ENCODE peak calls at places on chromosomes 5 and 9, in six cellular contexts. G, H, E, D, J and F are unnamed samples.

GRCh38 chr9:81461196-81461595 is 228.2 kb downstream of the TLE1 start:
- DNase-seq in D (no peak), G (no peak), J (no peak), H (no peak), E (no peak), F (no peak)

GRCh38 chr5:109388407-109388806 is 21.4 kb downstream of the PJA2 start:
- DNase-seq in D (no peak), G (no peak), J (no peak), H (no peak), E (no peak), F (no peak)

GRCh38 chr5:99675974-99676373 is 747.2 kb upstream of the CHD1 start:
- DNase-seq in J (no peak), E (no peak), G (no peak), H (no peak), D (no peak), F (no peak)

GRCh38 chr9:129458155-129458661 is 162.7 kb downstream of the C9orf50 start:
- DNase-seq in H (no peak), J (no peak), E (no peak), G (no peak), D (peak), F (no peak)

GRCh38 chr5:92378961-92379611 is 996.0 kb upstream of the ARRDC3 start:
- DNase-seq in J (peak), E (no peak), H (no peak), D (no peak), G (peak), F (no peak)

GRCh38 chr5:57804007-57804444 is 321.4 kb upstream of the ACTBL2 start:
- DNase-seq in J (no peak), G (no peak), H (no peak), E (no peak), D (no peak), F (no peak)

GRCh38 chr5:171337207-171337562 is 28.1 kb downstream of the TLX3 start:
- DNase-seq in H (no peak), D (no peak), G (no peak), J (no peak), E (no peak), F (no peak)

GRCh38 chr5:179864686-179865085 is 6.1 kb upstream of the MRNIP start:
- DNase-seq in D (peak), G (no peak), J (peak), E (no peak), H (no peak), F (no peak)

GRCh38 chr5:147818290-147818689 is 13.2 kb downstream of the SPINK1 start:
- DNase-seq in H (no peak), J (no peak), E (no peak), G (no peak), D (no peak), F (no peak)

GRCh38 chr5:90134892-90135291 is 274.7 kb downstream of the CETN3 start:
- DNase-seq in G (peak), H (no peak), E (peak), D (no peak), J (peak), F (no peak)

GRCh38 chr9:68555416-68555815 is 14.7 kb upstream of the TMEM252 start:
- DNase-seq in J (no peak), D (no peak), G (no peak), E (no peak), H (no peak), F (no peak)

GRCh38 chr9:8858250-8859161 is 1058.9 kb upstream of the DMAC1 start:
- DNase-seq in H (no peak), D (no peak), J (peak), G (no peak), E (no peak), F (no peak)

GRCh38 chr9:126397056-126397455 is 70.4 kb downstream of the MVB12B start:
- DNase-seq in G (no peak), D (peak), E (no peak), J (no peak), H (peak), F (no peak)

GRCh38 chr5:36491860-36492259 is 114.5 kb upstream of the SLC1A3 start:
- DNase-seq in H (no peak), E (no peak), G (no peak), J (no peak), D (no peak), F (no peak)

GRCh38 chr9:129640871-129641750 is 840 bp downstream of the ASB6 start:
- DNase-seq in D (no peak), G (no peak), J (no peak), H (no peak), E (peak), F (no peak)

GRCh38 chr9:70232476-70232875 is 26.3 kb upstream of the SMC5 start:
- DNase-seq in E (no peak), H (no peak), G (no peak), J (no peak), D (no peak), F (no peak)

GRCh38 chr9:70229026-70229425 is 29.8 kb upstream of the SMC5 start:
- DNase-seq in G (no peak), E (no peak), D (no peak), J (no peak), H (no peak), F (no peak)

GRCh38 chr9:70228098-70228497 is 30.7 kb upstream of the SMC5 start:
- DNase-seq in G (no peak), H (no peak), E (no peak), J (no peak), D (no peak), F (no peak)

DNA sequence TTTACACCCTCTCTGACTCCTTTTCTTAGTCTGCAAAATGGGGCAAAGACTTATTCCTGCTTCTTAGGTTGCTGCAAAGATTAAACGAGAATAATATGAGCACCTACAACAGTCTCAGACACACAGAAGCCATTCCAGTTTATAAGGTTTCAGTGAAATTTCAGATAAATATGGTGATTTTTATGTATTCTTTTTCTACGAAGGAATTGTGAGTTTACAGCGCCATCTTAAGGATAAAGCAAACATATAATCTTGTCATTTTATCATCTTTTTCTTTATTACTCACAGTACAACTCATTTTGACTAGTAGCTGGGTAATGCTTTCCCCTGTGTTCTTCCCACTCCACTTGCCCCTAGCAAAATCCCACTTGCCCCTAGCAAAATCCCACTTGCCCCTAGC is 29.2 kb upstream of the SMC5 start:
- DNase-seq in D (no peak), G (peak), E (no peak), J (no peak), H (no peak), F (no peak)
- TF ChIP-seq CTCF in D (no peak), G (peak), E (no peak), J (no peak), H (peak), F (peak)

DNA sequence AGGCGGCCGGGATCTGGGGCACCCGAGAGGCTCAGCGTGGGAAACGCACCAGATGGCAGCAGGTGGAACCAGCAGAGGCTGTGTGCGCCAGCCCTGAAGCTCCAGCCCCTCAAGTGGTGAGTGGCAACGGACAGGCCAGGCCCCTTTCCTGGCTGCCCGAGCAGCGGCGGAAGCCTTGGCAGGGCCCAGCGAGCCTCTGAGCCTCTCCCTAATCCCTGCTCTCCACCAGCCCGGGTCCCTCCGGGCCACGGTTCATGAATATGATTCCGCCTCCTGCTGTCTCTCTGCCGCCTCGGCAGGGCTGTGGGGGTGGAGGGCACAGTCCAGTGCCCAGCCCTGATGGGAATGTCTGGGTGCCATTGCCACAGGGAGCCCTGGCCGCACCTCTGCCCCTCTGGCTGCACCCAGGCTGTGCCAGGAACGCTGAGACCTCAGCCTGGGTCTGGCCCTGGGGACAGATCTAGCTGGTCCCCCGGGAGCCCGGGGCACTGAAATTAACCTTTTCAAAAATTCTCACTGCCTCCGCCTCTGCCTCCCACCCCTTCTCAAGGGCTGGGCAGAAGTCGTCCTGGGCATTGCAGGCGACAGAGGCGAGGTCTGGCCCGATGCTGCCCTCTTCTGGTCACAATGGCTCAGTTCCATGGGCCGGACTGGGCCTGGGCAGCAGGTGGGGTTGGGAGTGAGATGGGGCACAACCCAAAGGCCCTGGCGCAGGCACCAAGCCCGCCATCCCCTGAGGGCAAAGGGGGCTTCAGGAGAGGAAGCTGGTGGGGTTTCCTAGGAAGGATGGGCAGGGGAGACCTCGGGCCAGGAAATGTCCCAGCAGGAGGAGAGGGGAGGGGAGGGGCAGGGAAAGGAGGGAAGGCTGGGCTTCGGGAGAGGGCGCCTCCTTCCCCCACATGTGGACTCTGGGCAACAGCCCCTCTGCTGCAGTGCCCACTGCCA is 20.3 kb downstream of the CCDC187 start:
- DNase-seq in G (peak), J (peak), D (peak), H (peak), E (peak), F (peak)
- TF ChIP-seq CTCF in G (peak), J (peak), D (peak), H (peak), E (peak), F (peak)

GRCh38 chr5:137871571-137871970 is 3.9 kb downstream of the MYOT start:
- DNase-seq in H (no peak), E (no peak), G (no peak), J (no peak), D (no peak), F (no peak)
- TF ChIP-seq CTCF in H (no peak), E (no peak), G (no peak), J (no peak), D (no peak), F (no peak)

DNA sequence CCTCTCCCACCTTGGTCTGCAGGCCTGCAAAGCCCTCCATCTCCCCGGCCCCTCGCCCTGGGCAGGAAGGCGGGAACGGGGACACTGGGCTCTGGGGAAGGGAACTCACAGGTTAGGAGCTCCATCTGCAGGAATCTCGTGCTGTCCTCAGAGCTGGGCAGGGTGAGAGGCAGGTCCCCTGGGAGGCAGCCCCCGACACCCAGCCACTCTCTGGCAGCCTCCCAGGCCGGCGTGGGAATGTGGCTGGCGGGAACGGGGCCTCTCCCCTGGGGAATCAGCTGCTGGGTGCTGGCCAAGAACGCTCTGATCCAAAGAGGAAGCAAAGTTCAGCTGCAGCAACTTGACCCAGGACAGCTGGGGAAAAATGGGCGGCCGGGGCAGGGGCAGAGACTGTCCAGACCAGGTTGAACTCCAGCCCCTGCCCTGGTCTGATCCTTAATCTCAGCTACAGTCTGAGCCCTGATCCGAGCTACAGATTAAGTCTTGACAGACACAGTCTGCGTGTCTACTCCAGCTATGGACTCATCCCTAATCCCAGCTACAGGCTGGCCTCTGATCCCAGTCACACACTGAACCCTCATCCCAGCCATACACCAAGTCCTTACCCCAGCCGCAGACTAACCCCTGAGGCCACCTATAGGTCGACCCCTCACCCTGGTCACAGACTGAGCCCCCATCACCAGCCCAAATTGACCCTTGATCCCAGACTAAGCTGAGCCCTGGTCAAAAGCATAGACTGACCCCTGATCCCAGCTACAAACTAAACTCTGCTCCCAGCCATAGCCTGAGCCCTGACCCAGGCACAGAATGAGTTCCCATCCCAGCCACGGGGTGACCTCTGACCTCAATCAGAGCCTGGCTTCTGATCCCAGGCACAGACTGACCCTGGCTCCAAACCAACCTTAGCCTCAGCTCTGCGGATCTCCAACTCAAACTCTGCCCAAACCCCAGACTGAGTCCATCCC is 37.3 kb upstream of the EGFL7 start:
- DNase-seq in E (peak), G (peak), J (no peak), D (peak), H (no peak), F (no peak)
- TF ChIP-seq CTCF in E (no peak), G (peak), J (peak), D (peak), H (no peak), F (no peak)

DNA sequence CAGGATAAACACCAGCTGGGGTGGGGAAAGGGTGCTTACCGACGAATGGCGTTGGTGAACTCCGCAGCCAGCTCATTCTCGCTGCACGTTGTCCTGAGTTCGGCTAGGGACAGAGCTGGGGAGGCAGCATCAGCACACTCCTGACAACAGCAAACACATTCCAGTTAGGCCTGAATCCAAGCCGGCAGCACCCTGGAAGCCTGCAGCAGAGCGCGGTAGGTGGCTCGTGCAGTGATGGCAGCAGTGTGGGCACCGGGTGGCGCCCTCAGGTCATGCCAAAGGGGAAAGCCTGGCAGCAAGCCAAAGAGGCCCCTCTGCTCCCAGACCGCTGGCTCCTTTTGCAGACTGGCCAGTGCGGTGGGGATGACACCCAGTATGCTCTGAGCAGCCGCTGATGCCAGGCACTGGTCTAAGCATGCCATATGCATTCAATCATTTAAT is 66.9 kb downstream of the DCP2 start:
- DNase-seq in G (no peak), E (no peak), H (peak), D (no peak), J (no peak), F (peak)
- TF ChIP-seq CTCF in G (no peak), E (no peak), H (peak), D (peak), J (no peak), F (peak)

DNA sequence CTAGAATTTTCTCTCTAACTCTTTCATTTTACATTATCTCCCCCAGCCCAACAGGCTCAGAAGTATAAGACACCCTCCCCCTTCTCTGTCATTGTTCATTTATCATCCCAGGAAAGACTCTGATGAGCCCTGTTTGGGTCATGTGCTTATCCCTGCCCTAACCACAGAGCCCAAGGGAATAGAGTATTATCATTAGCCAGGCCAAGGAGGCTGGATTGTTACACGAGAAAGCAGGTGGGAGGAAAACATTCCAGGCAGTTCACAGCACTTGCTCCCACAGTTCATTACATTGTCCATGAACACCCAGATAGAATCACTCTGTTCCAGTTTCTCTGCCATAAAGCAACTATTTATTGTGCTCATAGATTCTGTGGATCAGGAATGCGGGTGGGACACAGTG is 59.5 kb upstream of the TMEM215 start:
- DNase-seq in J (no peak), D (no peak), H (no peak), G (no peak), E (no peak), F (no peak)
- TF ChIP-seq CTCF in J (no peak), D (no peak), H (no peak), G (no peak), E (no peak), F (no peak)

DNA sequence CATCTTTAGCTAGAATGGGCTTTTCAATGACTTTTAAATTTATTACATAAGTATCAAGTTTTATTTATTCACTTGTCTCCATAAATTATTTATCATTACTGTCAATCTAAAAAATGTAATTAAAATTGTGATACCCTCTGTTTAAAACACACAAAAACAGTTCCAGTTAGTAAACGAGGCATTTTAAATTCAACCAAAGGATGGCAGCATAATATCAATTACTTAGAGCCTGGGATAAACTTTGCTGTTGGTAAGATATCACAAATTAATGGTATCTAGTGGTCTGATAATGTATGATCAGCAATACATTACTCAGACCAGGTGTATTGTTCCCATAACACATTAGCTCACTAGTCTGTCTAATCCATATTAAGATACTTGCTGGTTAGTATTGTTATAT is 9.6 kb upstream of the IFNE start:
- DNase-seq in E (no peak), J (no peak), H (no peak), G (no peak), D (no peak), F (no peak)
- TF ChIP-seq CTCF in E (no peak), J (no peak), H (no peak), G (no peak), D (no peak), F (no peak)